ENCODE peak calls at places on chromosomes 2 and 18, in six cellular contexts. O is GM12878, G is GM23338, D is prostate gland, T is HL-60, J is H1. R is an unnamed sample.

GRCh38 chr2:99860720-99861375 is 281.5 kb downstream of the AFF3 start:
- DNase-seq in J (no peak), D (no peak), T (no peak), O (no peak), G (peak), R (no peak)

GRCh38 chr2:172464340-172465129 is 37.1 kb downstream of the ITGA6 start:
- DNase-seq in O (no peak), J (no peak), D (no peak), G (no peak), T (no peak), R (no peak)

GRCh38 chr18:26839609-26840008 is 25.9 kb downstream of the AQP4 start:
- DNase-seq in D (no peak), T (no peak), G (no peak), J (no peak), O (no peak), R (no peak)

GRCh38 chr2:150619607-150620330 is 132.3 kb upstream of the RND3 start:
- DNase-seq in O (no peak), T (no peak), G (no peak), D (no peak), J (no peak), R (no peak)

GRCh38 chr18:41121116-41121826 is 833.8 kb upstream of the PIK3C3 start:
- DNase-seq in G (no peak), J (no peak), O (no peak), D (peak), T (no peak), R (no peak)

GRCh38 chr18:23032030-23032582 is 99.0 kb downstream of the RBBP8 start:
- DNase-seq in D (no peak), G (peak), T (no peak), O (no peak), J (no peak), R (no peak)

GRCh38 chr2:176118606-176119370 is 2.2 kb downstream of the HOXD10 start:
- DNase-seq in J (peak), T (no peak), G (peak), D (no peak), O (no peak), R (no peak)

GRCh38 chr2:4358855-4359254 is 655.5 kb downstream of the DCDC2C start:
- DNase-seq in O (no peak), G (no peak), D (no peak), T (no peak), J (no peak), R (no peak)

GRCh38 chr2:96923810-96924774 is 54.2 kb upstream of the SEMA4C start:
- DNase-seq in G (no peak), T (no peak), O (no peak), J (no peak), D (no peak), R (no peak)

GRCh38 chr2:226738821-226739507 is 60.7 kb downstream of the IRS1 start:
- DNase-seq in J (no peak), G (peak), T (no peak), O (no peak), D (peak), R (no peak)

GRCh38 chr2:8691859-8692437 is 10.1 kb downstream of the ID2 start:
- DNase-seq in G (no peak), D (no peak), T (no peak), O (no peak), J (no peak), R (no peak)

GRCh38 chr18:62713651-62714247 is 1.6 kb upstream of the PHLPP1 start:
- DNase-seq in O (no peak), T (no peak), J (no peak), D (no peak), G (peak), R (no peak)

GRCh38 chr2:110770308-110770695 is 37.9 kb downstream of the ACOXL start:
- DNase-seq in J (no peak), D (no peak), T (no peak), O (no peak), G (no peak), R (no peak)

GRCh38 chr18:8808001-8808400 is 102.6 kb downstream of the MTCL1 start:
- DNase-seq in D (no peak), T (no peak), G (no peak), J (no peak), O (no peak), R (no peak)

GRCh38 chr2:58871469-58872142 is 630.5 kb upstream of the FANCL start:
- DNase-seq in J (no peak), D (no peak), T (no peak), G (peak), O (no peak), R (no peak)

GRCh38 chr2:190185380-190185779 is 122.9 kb upstream of the MSTN start:
- DNase-seq in G (no peak), J (no peak), T (no peak), O (no peak), D (no peak), R (no peak)

GRCh38 chr2:26712486-26713465 is 20.3 kb downstream of the KCNK3 start:
- DNase-seq in O (no peak), G (no peak), D (no peak), J (no peak), T (no peak), R (no peak)

GRCh38 chr2:235054497-235054896 is 102.7 kb downstream of the SH3BP4 start:
- DNase-seq in O (no peak), D (no peak), J (no peak), G (no peak), T (no peak), R (no peak)

GRCh38 chr2:27431395-27431794 is 3.0 kb downstream of the NRBP1 start:
- DNase-seq in T (no peak), O (no peak), J (no peak), D (no peak), G (no peak), R (no peak)

GRCh38 chr2:145200307-145200706 is 680.4 kb upstream of the ZEB2 start:
- DNase-seq in T (no peak), O (no peak), G (no peak), J (no peak), D (no peak), R (no peak)

GRCh38 chr18:33749831-33750230 is 171.8 kb downstream of the ASXL3 start:
- DNase-seq in O (no peak), T (no peak), G (no peak), J (no peak), D (no peak), R (no peak)

GRCh38 chr2:102241616-102242260 is 54.9 kb downstream of the IL1RL2 start:
- DNase-seq in T (no peak), J (peak), O (no peak), D (no peak), G (no peak), R (no peak)

GRCh38 chr2:186405847-186406246 is 80.2 kb upstream of the ZC3H15 start:
- DNase-seq in O (no peak), G (no peak), T (no peak), D (no peak), J (no peak), R (no peak)

GRCh38 chr2:69013837-69014796 is 1.1 kb downstream of the ANTXR1 start:
- DNase-seq in O (no peak), G (peak), D (no peak), J (no peak), T (no peak), R (no peak)

GRCh38 chr2:84477886-84478285 is 18.8 kb upstream of the SUCLG1 start:
- DNase-seq in J (no peak), O (no peak), D (no peak), G (no peak), T (no peak), R (no peak)

GRCh38 chr2:974054-974453 is 23.4 kb downstream of the SNTG2 start:
- DNase-seq in T (no peak), O (no peak), J (no peak), D (no peak), G (no peak), R (no peak)

GRCh38 chr2:20186855-20187187 is 38.1 kb downstream of the SDC1 start:
- DNase-seq in T (no peak), D (no peak), O (no peak), J (no peak), G (no peak), R (no peak)

GRCh38 chr2:170224692-170225091 is 46.7 kb downstream of the MYO3B start:
- DNase-seq in O (no peak), T (no peak), J (no peak), G (no peak), D (no peak), R (no peak)

GRCh38 chr2:387980-388421 is 100.1 kb upstream of the ALKAL2 start:
- DNase-seq in G (no peak), O (no peak), D (no peak), T (no peak), J (no peak), R (no peak)

GRCh38 chr2:231992888-231993287 is 31.4 kb downstream of the DIS3L2 start:
- DNase-seq in D (no peak), T (no peak), J (no peak), O (no peak), G (no peak), R (no peak)

GRCh38 chr2:208686665-208687064 is 280.1 kb downstream of the PTH2R start:
- DNase-seq in O (no peak), T (no peak), J (no peak), G (no peak), D (no peak), R (no peak)

GRCh38 chr2:42153944-42154593 is 15.1 kb upstream of the EML4 start:
- DNase-seq in J (no peak), G (no peak), D (no peak), O (no peak), T (no peak), R (no peak)

GRCh38 chr2:88159955-88160415 is 10.2 kb upstream of the THNSL2 start:
- DNase-seq in D (peak), G (peak), O (peak), T (peak), J (no peak), R (peak)

GRCh38 chr2:239908308-239908707 is 116.8 kb downstream of the NDUFA10 start:
- DNase-seq in J (no peak), T (no peak), G (no peak), O (no peak), D (no peak), R (no peak)

GRCh38 chr2:29559608-29560007 is 361.8 kb downstream of the ALK start:
- DNase-seq in G (no peak), T (no peak), D (no peak), O (no peak), J (no peak), R (no peak)

GRCh38 chr18:13318644-13319501 is 100.3 kb downstream of the LDLRAD4 start:
- DNase-seq in D (no peak), G (no peak), J (no peak), O (no peak), T (no peak), R (no peak)

GRCh38 chr2:178414266-178415247 is 36.4 kb downstream of the PRKRA start:
- DNase-seq in G (peak), D (peak), T (peak), O (peak), J (peak), R (peak)

GRCh38 chr2:178412047-178412446 is 38.9 kb downstream of the PRKRA start:
- DNase-seq in D (no peak), T (no peak), O (no peak), J (no peak), G (no peak), R (no peak)

GRCh38 chr2:178417916-178418315 is 33.1 kb downstream of the PRKRA start:
- DNase-seq in J (no peak), D (no peak), G (no peak), O (no peak), T (no peak), R (no peak)

GRCh38 chr2:178415979-178416378 is 35.0 kb downstream of the PRKRA start:
- DNase-seq in O (no peak), J (no peak), G (no peak), D (no peak), T (no peak), R (no peak)

GRCh38 chr2:178413472-178414265 is 37.3 kb downstream of the PRKRA start:
- DNase-seq in J (peak), G (peak), D (peak), T (peak), O (peak), R (no peak)
- TF ChIP-seq POLR2AphosphoS5 in J (peak), G (peak), D (peak), T (peak), O (peak), R (peak)

DNA sequence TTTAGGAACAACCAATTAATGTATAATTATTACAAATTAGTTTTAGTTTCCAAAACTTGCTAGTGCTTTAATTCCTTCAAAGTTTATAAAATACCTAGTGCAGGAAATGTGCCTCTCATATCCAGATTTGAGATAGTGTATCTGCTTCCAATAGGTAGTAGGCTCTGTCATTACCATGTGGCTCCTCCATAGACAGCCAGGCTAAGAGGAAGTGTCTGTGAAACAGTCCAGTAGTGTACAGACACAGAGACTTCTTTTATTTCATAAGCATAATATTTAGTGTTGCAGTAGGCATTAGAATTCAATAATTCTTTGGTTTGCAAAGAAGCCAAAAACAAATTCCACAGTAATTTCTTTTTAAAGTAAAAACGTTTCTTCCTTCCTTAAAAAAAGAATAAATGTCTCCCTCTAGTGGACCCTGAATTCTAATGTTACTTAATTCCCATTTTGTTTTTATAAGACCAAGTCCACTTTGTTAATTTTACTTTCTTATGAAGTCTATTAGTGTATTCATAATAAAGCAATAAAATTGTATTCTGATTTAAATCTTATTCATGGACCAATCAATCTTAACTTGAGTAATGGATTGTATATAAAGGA is 101.2 kb downstream of the NEB start:
- DNase-seq in T (no peak), G (peak), O (no peak), J (no peak), D (no peak), R (no peak)
- H3K27ac ChIP-seq in T (peak), G (no peak), O (no peak), J (no peak), D (no peak), R (peak)

GRCh38 chr2:238855891-238856580 is 8.2 kb downstream of the TWIST2 start:
- DNase-seq in D (no peak), J (no peak), O (no peak), G (no peak), T (no peak), R (no peak)
- H3K4me3 ChIP-seq in D (no peak), J (no peak), O (no peak), G (no peak), T (no peak), R (no peak)

GRCh38 chr2:130728549-130729310 is at the start of gene GPR148:
- DNase-seq in G (no peak), T (no peak), D (no peak), O (no peak), J (no peak), R (no peak)

GRCh38 chr2:130726614-130727180 is 2.2 kb upstream of the GPR148 start:
- DNase-seq in T (no peak), D (no peak), G (peak), O (no peak), J (peak), R (no peak)

GRCh38 chr2:130729311-130730299 is 735 bp downstream of the GPR148 start:
- DNase-seq in T (no peak), D (no peak), G (no peak), J (no peak), O (no peak), R (no peak)

GRCh38 chr2:130728007-130728454 is 839 bp upstream of the GPR148 start:
- DNase-seq in O (no peak), G (peak), T (peak), D (no peak), J (no peak), R (no peak)

DNA sequence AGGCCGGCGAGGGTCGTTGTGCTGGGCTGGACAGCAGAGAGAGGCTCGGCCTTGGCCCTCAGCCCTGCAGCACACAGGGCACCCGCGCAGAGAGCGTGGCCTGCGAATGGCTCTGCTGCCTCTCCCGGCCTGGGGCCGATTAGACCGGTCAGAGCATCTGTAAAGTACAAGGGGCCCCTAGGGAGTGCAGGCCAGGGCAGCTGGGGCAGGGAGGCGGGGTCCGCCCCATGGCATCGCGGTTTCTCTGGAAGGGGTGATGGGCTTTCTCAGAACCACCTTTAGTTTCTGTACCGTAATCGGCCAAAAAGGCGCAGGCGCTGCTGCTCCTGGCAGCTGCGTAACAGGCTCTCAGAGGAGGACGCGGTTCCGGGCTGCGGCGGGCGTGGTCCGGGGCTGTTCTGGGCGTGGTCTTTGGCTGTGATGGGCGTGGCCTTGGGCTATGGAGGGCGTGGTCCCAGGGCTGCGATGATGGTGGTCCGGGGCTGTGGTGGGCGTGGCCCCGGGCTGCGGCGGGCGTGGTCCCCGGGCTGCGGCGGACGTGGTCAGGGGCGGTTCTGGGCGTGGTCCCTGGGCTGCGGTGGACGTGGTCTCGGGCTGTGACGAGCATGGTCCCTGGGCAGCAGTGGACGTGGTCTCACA is 1.5 kb upstream of the GPR148 start:
- DNase-seq in G (peak), O (peak), T (peak), D (peak), J (peak), R (no peak)
- TF ChIP-seq POLR2AphosphoS5 in G (peak), O (peak), T (no peak), D (peak), J (peak), R (no peak)

GRCh38 chr2:237486819-237487448 is at the start of gene MLPH:
- DNase-seq in T (no peak), J (peak), O (no peak), G (peak), D (peak), R (no peak)
- H3K27ac ChIP-seq in T (no peak), J (no peak), O (no peak), G (no peak), D (peak), R (no peak)

GRCh38 chr2:118832071-118832790 is 15.2 kb downstream of the EN1 start:
- DNase-seq in T (no peak), O (no peak), G (no peak), D (no peak), J (no peak), R (no peak)

GRCh38 chr2:118834901-118835738 is 12.3 kb downstream of the EN1 start:
- DNase-seq in T (no peak), G (peak), D (no peak), J (no peak), O (no peak), R (no peak)

GRCh38 chr2:118834440-118834810 is 13.0 kb downstream of the EN1 start:
- DNase-seq in D (no peak), J (no peak), G (peak), T (no peak), O (no peak), R (no peak)

GRCh38 chr2:118832791-118833715 is 14.4 kb downstream of the EN1 start:
- DNase-seq in O (no peak), G (peak), T (no peak), D (no peak), J (no peak), R (no peak)

GRCh38 chr2:118833716-118834439 is 13.6 kb downstream of the EN1 start:
- DNase-seq in D (no peak), G (peak), J (no peak), O (no peak), T (no peak), R (no peak)
- H3K4me3 ChIP-seq in D (no peak), G (peak), J (peak), O (no peak), T (no peak), R (no peak)

GRCh38 chr2:25041928-25042320 is at the start of gene EFR3B:
- DNase-seq in G (peak), D (peak), J (peak), T (peak), O (peak), R (no peak)
- TF ChIP-seq POLR2AphosphoS5 in G (peak), D (peak), J (no peak), T (no peak), O (no peak), R (no peak)

GRCh38 chr2:237099804-237100203 is 14.1 kb downstream of the COPS8 start:
- DNase-seq in J (no peak), D (no peak), G (no peak), T (no peak), O (no peak), R (no peak)

GRCh38 chr2:237097326-237097910 is 11.7 kb downstream of the COPS8 start:
- DNase-seq in G (no peak), O (no peak), T (no peak), D (no peak), J (no peak), R (no peak)

GRCh38 chr2:237096201-237096600 is 10.5 kb downstream of the COPS8 start:
- DNase-seq in J (no peak), D (no peak), T (no peak), O (no peak), G (no peak), R (no peak)

GRCh38 chr2:237096911-237097310 is 11.2 kb downstream of the COPS8 start:
- DNase-seq in T (no peak), O (no peak), J (no peak), G (no peak), D (no peak), R (no peak)

GRCh38 chr2:237097911-237098702 is 12.4 kb downstream of the COPS8 start:
- DNase-seq in O (no peak), D (no peak), T (no peak), J (no peak), G (no peak), R (no peak)
- H3K27ac ChIP-seq in O (no peak), D (peak), T (no peak), J (no peak), G (no peak), R (no peak)

GRCh38 chr2:240911641-240912265 is 5.6 kb downstream of the CROCC2 start:
- DNase-seq in G (no peak), J (no peak), O (no peak), T (no peak), D (no peak), R (no peak)
- H3K4me3 ChIP-seq in G (no peak), J (no peak), O (no peak), T (no peak), D (no peak), R (no peak)